ENCODE peak calls at places on chromosomes 1 and 21, in seven cellular contexts. One of them, this sample, is unnamed.

GRCh38 chr1:110593905-110594304 is 12.3 kb downstream of the KCNA2 start:
- DNase-seq in NCI-H1417: no peak
- DNase-seq in T-cell: no peak
- DNase-seq in stomach: no peak
- DNase-seq in fibroblast of the conjunctiva: no peak
- DNase-seq in activated CD4-positive, alpha-beta T cell treated with anti-CD3 and anti-CD28 coated beads, Interleukin-2, amount 50 U/mL, for 48 hours: no peak
- DNase-seq in activated CD8-positive, alpha-beta memory T cell treated with anti-CD3 and anti-CD28 coated beads for 4 hours: no peak
- DNase-seq in this sample: no peak

GRCh38 chr1:180515857-180516388 is 13.5 kb upstream of the ACBD6 start:
- DNase-seq in NCI-H1417: peak
- DNase-seq in T-cell: peak
- DNase-seq in stomach: peak
- DNase-seq in fibroblast of the conjunctiva: peak
- DNase-seq in activated CD4-positive, alpha-beta T cell treated with anti-CD3 and anti-CD28 coated beads, Interleukin-2, amount 50 U/mL, for 48 hours: peak
- DNase-seq in activated CD8-positive, alpha-beta memory T cell treated with anti-CD3 and anti-CD28 coated beads for 4 hours: peak
- DNase-seq in this sample: peak

GRCh38 chr1:111154021-111154999 is 14.3 kb downstream of the CEPT1 start:
- DNase-seq in NCI-H1417: no peak
- DNase-seq in T-cell: no peak
- DNase-seq in stomach: no peak
- DNase-seq in fibroblast of the conjunctiva: no peak
- DNase-seq in activated CD4-positive, alpha-beta T cell treated with anti-CD3 and anti-CD28 coated beads, Interleukin-2, amount 50 U/mL, for 48 hours: no peak
- DNase-seq in activated CD8-positive, alpha-beta memory T cell treated with anti-CD3 and anti-CD28 coated beads for 4 hours: no peak
- DNase-seq in this sample: no peak

GRCh38 chr1:214493126-214493796 is 58.1 kb downstream of the PTPN14 start:
- DNase-seq in NCI-H1417: no peak
- DNase-seq in T-cell: no peak
- DNase-seq in stomach: no peak
- DNase-seq in fibroblast of the conjunctiva: no peak
- DNase-seq in activated CD4-positive, alpha-beta T cell treated with anti-CD3 and anti-CD28 coated beads, Interleukin-2, amount 50 U/mL, for 48 hours: no peak
- DNase-seq in activated CD8-positive, alpha-beta memory T cell treated with anti-CD3 and anti-CD28 coated beads for 4 hours: no peak
- DNase-seq in this sample: no peak

GRCh38 chr1:94398356-94398755 is 19.8 kb upstream of the ABCD3 start:
- DNase-seq in NCI-H1417: no peak
- DNase-seq in T-cell: no peak
- DNase-seq in stomach: no peak
- DNase-seq in fibroblast of the conjunctiva: no peak
- DNase-seq in activated CD4-positive, alpha-beta T cell treated with anti-CD3 and anti-CD28 coated beads, Interleukin-2, amount 50 U/mL, for 48 hours: no peak
- DNase-seq in activated CD8-positive, alpha-beta memory T cell treated with anti-CD3 and anti-CD28 coated beads for 4 hours: no peak
- DNase-seq in this sample: no peak

GRCh38 chr1:186008920-186009737 is 274.9 kb downstream of the HMCN1 start:
- DNase-seq in NCI-H1417: no peak
- DNase-seq in T-cell: no peak
- DNase-seq in stomach: no peak
- DNase-seq in fibroblast of the conjunctiva: peak
- DNase-seq in activated CD4-positive, alpha-beta T cell treated with anti-CD3 and anti-CD28 coated beads, Interleukin-2, amount 50 U/mL, for 48 hours: no peak
- DNase-seq in activated CD8-positive, alpha-beta memory T cell treated with anti-CD3 and anti-CD28 coated beads for 4 hours: no peak
- DNase-seq in this sample: no peak

GRCh38 chr1:81877940-81878339 is 77.2 kb downstream of the ADGRL2 start:
- DNase-seq in NCI-H1417: no peak
- DNase-seq in T-cell: no peak
- DNase-seq in stomach: no peak
- DNase-seq in fibroblast of the conjunctiva: no peak
- DNase-seq in activated CD4-positive, alpha-beta T cell treated with anti-CD3 and anti-CD28 coated beads, Interleukin-2, amount 50 U/mL, for 48 hours: no peak
- DNase-seq in activated CD8-positive, alpha-beta memory T cell treated with anti-CD3 and anti-CD28 coated beads for 4 hours: no peak
- DNase-seq in this sample: no peak

GRCh38 chr1:16451868-16452528 is 11.5 kb downstream of the NECAP2 start:
- DNase-seq in NCI-H1417: no peak
- DNase-seq in T-cell: no peak
- DNase-seq in stomach: no peak
- DNase-seq in fibroblast of the conjunctiva: no peak
- DNase-seq in activated CD4-positive, alpha-beta T cell treated with anti-CD3 and anti-CD28 coated beads, Interleukin-2, amount 50 U/mL, for 48 hours: no peak
- DNase-seq in activated CD8-positive, alpha-beta memory T cell treated with anti-CD3 and anti-CD28 coated beads for 4 hours: no peak
- DNase-seq in this sample: no peak

GRCh38 chr1:78301141-78301540 is 189.6 kb upstream of the PTGFR start:
- DNase-seq in NCI-H1417: no peak
- DNase-seq in T-cell: no peak
- DNase-seq in stomach: no peak
- DNase-seq in fibroblast of the conjunctiva: no peak
- DNase-seq in activated CD4-positive, alpha-beta T cell treated with anti-CD3 and anti-CD28 coated beads, Interleukin-2, amount 50 U/mL, for 48 hours: no peak
- DNase-seq in activated CD8-positive, alpha-beta memory T cell treated with anti-CD3 and anti-CD28 coated beads for 4 hours: no peak
- DNase-seq in this sample: no peak

GRCh38 chr1:107184888-107185287 is 44.0 kb downstream of the NTNG1 start:
- DNase-seq in NCI-H1417: no peak
- DNase-seq in T-cell: no peak
- DNase-seq in stomach: no peak
- DNase-seq in fibroblast of the conjunctiva: no peak
- DNase-seq in activated CD4-positive, alpha-beta T cell treated with anti-CD3 and anti-CD28 coated beads, Interleukin-2, amount 50 U/mL, for 48 hours: no peak
- DNase-seq in activated CD8-positive, alpha-beta memory T cell treated with anti-CD3 and anti-CD28 coated beads for 4 hours: no peak
- DNase-seq in this sample: no peak

GRCh38 chr1:103416681-103417318 is 108.7 kb upstream of the RNPC3 start:
- DNase-seq in NCI-H1417: no peak
- DNase-seq in T-cell: no peak
- DNase-seq in stomach: no peak
- DNase-seq in fibroblast of the conjunctiva: no peak
- DNase-seq in activated CD4-positive, alpha-beta T cell treated with anti-CD3 and anti-CD28 coated beads, Interleukin-2, amount 50 U/mL, for 48 hours: no peak
- DNase-seq in activated CD8-positive, alpha-beta memory T cell treated with anti-CD3 and anti-CD28 coated beads for 4 hours: no peak
- DNase-seq in this sample: no peak

GRCh38 chr1:54888080-54888733 is 1.2 kb upstream of the DHCR24 start:
- DNase-seq in NCI-H1417: peak
- DNase-seq in T-cell: no peak
- DNase-seq in stomach: peak
- DNase-seq in fibroblast of the conjunctiva: no peak
- DNase-seq in activated CD4-positive, alpha-beta T cell treated with anti-CD3 and anti-CD28 coated beads, Interleukin-2, amount 50 U/mL, for 48 hours: no peak
- DNase-seq in activated CD8-positive, alpha-beta memory T cell treated with anti-CD3 and anti-CD28 coated beads for 4 hours: no peak
- DNase-seq in this sample: no peak

GRCh38 chr1:110087812-110088738 is 17.6 kb upstream of the ALX3 start:
- DNase-seq in NCI-H1417: peak
- DNase-seq in T-cell: no peak
- DNase-seq in stomach: peak
- DNase-seq in fibroblast of the conjunctiva: no peak
- DNase-seq in activated CD4-positive, alpha-beta T cell treated with anti-CD3 and anti-CD28 coated beads, Interleukin-2, amount 50 U/mL, for 48 hours: peak
- DNase-seq in activated CD8-positive, alpha-beta memory T cell treated with anti-CD3 and anti-CD28 coated beads for 4 hours: peak
- DNase-seq in this sample: peak

GRCh38 chr1:147630447-147630846 is 39.9 kb downstream of the ACP6 start:
- DNase-seq in NCI-H1417: no peak
- DNase-seq in T-cell: no peak
- DNase-seq in stomach: no peak
- DNase-seq in fibroblast of the conjunctiva: peak
- DNase-seq in activated CD4-positive, alpha-beta T cell treated with anti-CD3 and anti-CD28 coated beads, Interleukin-2, amount 50 U/mL, for 48 hours: no peak
- DNase-seq in activated CD8-positive, alpha-beta memory T cell treated with anti-CD3 and anti-CD28 coated beads for 4 hours: no peak
- DNase-seq in this sample: no peak

GRCh38 chr1:40745180-40745579 is 38.4 kb upstream of the KCNQ4 start:
- DNase-seq in NCI-H1417: no peak
- DNase-seq in T-cell: no peak
- DNase-seq in stomach: no peak
- DNase-seq in fibroblast of the conjunctiva: no peak
- DNase-seq in activated CD4-positive, alpha-beta T cell treated with anti-CD3 and anti-CD28 coated beads, Interleukin-2, amount 50 U/mL, for 48 hours: no peak
- DNase-seq in activated CD8-positive, alpha-beta memory T cell treated with anti-CD3 and anti-CD28 coated beads for 4 hours: no peak
- DNase-seq in this sample: peak

GRCh38 chr1:8089535-8090228 is 63.6 kb upstream of the ERRFI1 start:
- DNase-seq in NCI-H1417: no peak
- DNase-seq in T-cell: no peak
- DNase-seq in stomach: no peak
- DNase-seq in fibroblast of the conjunctiva: no peak
- DNase-seq in activated CD4-positive, alpha-beta T cell treated with anti-CD3 and anti-CD28 coated beads, Interleukin-2, amount 50 U/mL, for 48 hours: no peak
- DNase-seq in activated CD8-positive, alpha-beta memory T cell treated with anti-CD3 and anti-CD28 coated beads for 4 hours: no peak
- DNase-seq in this sample: no peak

GRCh38 chr1:53982034-53982761 is 35.8 kb downstream of the LDLRAD1 start:
- DNase-seq in NCI-H1417: peak
- DNase-seq in T-cell: no peak
- DNase-seq in stomach: no peak
- DNase-seq in fibroblast of the conjunctiva: no peak
- DNase-seq in activated CD4-positive, alpha-beta T cell treated with anti-CD3 and anti-CD28 coated beads, Interleukin-2, amount 50 U/mL, for 48 hours: no peak
- DNase-seq in activated CD8-positive, alpha-beta memory T cell treated with anti-CD3 and anti-CD28 coated beads for 4 hours: no peak
- DNase-seq in this sample: peak

GRCh38 chr1:39194398-39195051 is 10.0 kb upstream of the MACF1 start:
- DNase-seq in NCI-H1417: no peak
- DNase-seq in T-cell: no peak
- DNase-seq in stomach: no peak
- DNase-seq in fibroblast of the conjunctiva: no peak
- DNase-seq in activated CD4-positive, alpha-beta T cell treated with anti-CD3 and anti-CD28 coated beads, Interleukin-2, amount 50 U/mL, for 48 hours: no peak
- DNase-seq in activated CD8-positive, alpha-beta memory T cell treated with anti-CD3 and anti-CD28 coated beads for 4 hours: no peak
- DNase-seq in this sample: no peak

GRCh38 chr1:25568834-25569598 is 25.6 kb downstream of the LDLRAP1 start:
- DNase-seq in NCI-H1417: no peak
- DNase-seq in T-cell: no peak
- DNase-seq in stomach: no peak
- DNase-seq in fibroblast of the conjunctiva: no peak
- DNase-seq in activated CD4-positive, alpha-beta T cell treated with anti-CD3 and anti-CD28 coated beads, Interleukin-2, amount 50 U/mL, for 48 hours: no peak
- DNase-seq in activated CD8-positive, alpha-beta memory T cell treated with anti-CD3 and anti-CD28 coated beads for 4 hours: no peak
- DNase-seq in this sample: peak

GRCh38 chr1:55869050-55869449 is 653.9 kb upstream of the USP24 start:
- DNase-seq in NCI-H1417: no peak
- DNase-seq in T-cell: no peak
- DNase-seq in stomach: no peak
- DNase-seq in fibroblast of the conjunctiva: no peak
- DNase-seq in activated CD4-positive, alpha-beta T cell treated with anti-CD3 and anti-CD28 coated beads, Interleukin-2, amount 50 U/mL, for 48 hours: no peak
- DNase-seq in activated CD8-positive, alpha-beta memory T cell treated with anti-CD3 and anti-CD28 coated beads for 4 hours: no peak
- DNase-seq in this sample: no peak

GRCh38 chr1:233520510-233521191 is 93.3 kb upstream of the KCNK1 start:
- DNase-seq in NCI-H1417: no peak
- DNase-seq in T-cell: no peak
- DNase-seq in stomach: peak
- DNase-seq in fibroblast of the conjunctiva: no peak
- DNase-seq in activated CD4-positive, alpha-beta T cell treated with anti-CD3 and anti-CD28 coated beads, Interleukin-2, amount 50 U/mL, for 48 hours: no peak
- DNase-seq in activated CD8-positive, alpha-beta memory T cell treated with anti-CD3 and anti-CD28 coated beads for 4 hours: no peak
- DNase-seq in this sample: no peak

GRCh38 chr21:31236528-31236927 is 107.5 kb downstream of the TIAM1 start:
- DNase-seq in NCI-H1417: no peak
- DNase-seq in T-cell: no peak
- DNase-seq in stomach: no peak
- DNase-seq in fibroblast of the conjunctiva: no peak
- DNase-seq in activated CD4-positive, alpha-beta T cell treated with anti-CD3 and anti-CD28 coated beads, Interleukin-2, amount 50 U/mL, for 48 hours: peak
- DNase-seq in activated CD8-positive, alpha-beta memory T cell treated with anti-CD3 and anti-CD28 coated beads for 4 hours: no peak
- DNase-seq in this sample: no peak

GRCh38 chr1:41151846-41152245 is 90.3 kb downstream of the SCMH1 start:
- DNase-seq in NCI-H1417: no peak
- DNase-seq in T-cell: no peak
- DNase-seq in stomach: no peak
- DNase-seq in fibroblast of the conjunctiva: no peak
- DNase-seq in activated CD4-positive, alpha-beta T cell treated with anti-CD3 and anti-CD28 coated beads, Interleukin-2, amount 50 U/mL, for 48 hours: no peak
- DNase-seq in activated CD8-positive, alpha-beta memory T cell treated with anti-CD3 and anti-CD28 coated beads for 4 hours: no peak
- DNase-seq in this sample: no peak

GRCh38 chr1:202230939-202231645 is 37.5 kb downstream of the LGR6 start:
- DNase-seq in NCI-H1417: no peak
- DNase-seq in T-cell: no peak
- DNase-seq in stomach: no peak
- DNase-seq in fibroblast of the conjunctiva: no peak
- DNase-seq in activated CD4-positive, alpha-beta T cell treated with anti-CD3 and anti-CD28 coated beads, Interleukin-2, amount 50 U/mL, for 48 hours: no peak
- DNase-seq in activated CD8-positive, alpha-beta memory T cell treated with anti-CD3 and anti-CD28 coated beads for 4 hours: no peak
- DNase-seq in this sample: no peak

GRCh38 chr1:14571810-14572767 is 26.4 kb upstream of the KAZN start:
- DNase-seq in NCI-H1417: no peak
- DNase-seq in T-cell: no peak
- DNase-seq in stomach: no peak
- DNase-seq in fibroblast of the conjunctiva: no peak
- DNase-seq in activated CD4-positive, alpha-beta T cell treated with anti-CD3 and anti-CD28 coated beads, Interleukin-2, amount 50 U/mL, for 48 hours: peak
- DNase-seq in activated CD8-positive, alpha-beta memory T cell treated with anti-CD3 and anti-CD28 coated beads for 4 hours: no peak
- DNase-seq in this sample: no peak

GRCh38 chr21:45539796-45540600 is 2.2 kb downstream of the SLC19A1 start:
- DNase-seq in NCI-H1417: no peak
- DNase-seq in T-cell: no peak
- DNase-seq in stomach: peak
- DNase-seq in fibroblast of the conjunctiva: no peak
- DNase-seq in activated CD4-positive, alpha-beta T cell treated with anti-CD3 and anti-CD28 coated beads, Interleukin-2, amount 50 U/mL, for 48 hours: no peak
- DNase-seq in activated CD8-positive, alpha-beta memory T cell treated with anti-CD3 and anti-CD28 coated beads for 4 hours: no peak
- DNase-seq in this sample: no peak

GRCh38 chr1:198655464-198656121 is 16.8 kb downstream of the PTPRC start:
- DNase-seq in NCI-H1417: no peak
- DNase-seq in T-cell: no peak
- DNase-seq in stomach: no peak
- DNase-seq in fibroblast of the conjunctiva: no peak
- DNase-seq in activated CD4-positive, alpha-beta T cell treated with anti-CD3 and anti-CD28 coated beads, Interleukin-2, amount 50 U/mL, for 48 hours: no peak
- DNase-seq in activated CD8-positive, alpha-beta memory T cell treated with anti-CD3 and anti-CD28 coated beads for 4 hours: no peak
- DNase-seq in this sample: no peak

GRCh38 chr1:159996653-159997052 is 35.1 kb downstream of the PIGM start:
- DNase-seq in NCI-H1417: no peak
- DNase-seq in T-cell: no peak
- DNase-seq in stomach: no peak
- DNase-seq in fibroblast of the conjunctiva: peak
- DNase-seq in activated CD4-positive, alpha-beta T cell treated with anti-CD3 and anti-CD28 coated beads, Interleukin-2, amount 50 U/mL, for 48 hours: no peak
- DNase-seq in activated CD8-positive, alpha-beta memory T cell treated with anti-CD3 and anti-CD28 coated beads for 4 hours: no peak
- DNase-seq in this sample: peak

GRCh38 chr1:218207194-218207593 is 77.9 kb upstream of the RRP15 start:
- DNase-seq in NCI-H1417: no peak
- DNase-seq in T-cell: no peak
- DNase-seq in stomach: no peak
- DNase-seq in fibroblast of the conjunctiva: no peak
- DNase-seq in activated CD4-positive, alpha-beta T cell treated with anti-CD3 and anti-CD28 coated beads, Interleukin-2, amount 50 U/mL, for 48 hours: no peak
- DNase-seq in activated CD8-positive, alpha-beta memory T cell treated with anti-CD3 and anti-CD28 coated beads for 4 hours: no peak
- DNase-seq in this sample: no peak

GRCh38 chr1:116737855-116738318 is 16.3 kb upstream of the CD2 start:
- DNase-seq in NCI-H1417: no peak
- DNase-seq in T-cell: no peak
- DNase-seq in stomach: no peak
- DNase-seq in fibroblast of the conjunctiva: no peak
- DNase-seq in activated CD4-positive, alpha-beta T cell treated with anti-CD3 and anti-CD28 coated beads, Interleukin-2, amount 50 U/mL, for 48 hours: peak
- DNase-seq in activated CD8-positive, alpha-beta memory T cell treated with anti-CD3 and anti-CD28 coated beads for 4 hours: no peak
- DNase-seq in this sample: no peak